ENCODE peak calls at places on chromosomes 5 and 9, in four cellular contexts. Y is HepG2, T is HCT116, K is GM12878. A is an unnamed sample.

GRCh38 chr5:166648736-166649135 is 1642.7 kb upstream of the WWC1 start:
- DNase-seq in Y (no peak), T (no peak), K (no peak), A (no peak)

GRCh38 chr9:129712595-129713524 is 40.0 kb downstream of the PTGES start:
- DNase-seq in Y (no peak), T (no peak), K (no peak), A (no peak)

GRCh38 chr9:128550770-128551651 is 1.4 kb upstream of the SPTAN1 start:
- DNase-seq in Y (no peak), T (no peak), K (no peak), A (peak)

GRCh38 chr5:99063737-99064136 is 134.9 kb upstream of the CHD1 start:
- DNase-seq in Y (no peak), T (no peak), K (no peak), A (no peak)

GRCh38 chr9:108803666-108804065 is 52.1 kb downstream of the ACTL7B start:
- DNase-seq in Y (no peak), T (no peak), K (no peak), A (no peak)

GRCh38 chr5:157915638-157916037 is 56.7 kb upstream of the CLINT1 start:
- DNase-seq in Y (peak), T (no peak), K (no peak), A (no peak)

GRCh38 chr5:171386861-171387254 is 791 bp upstream of the NPM1 start:
- DNase-seq in Y (no peak), T (no peak), K (no peak), A (no peak)

GRCh38 chr5:132785864-132786263 is 8.8 kb upstream of the SEPTIN8 start:
- DNase-seq in Y (no peak), T (no peak), K (no peak), A (no peak)

GRCh38 chr5:158054388-158055092 is 195.6 kb upstream of the CLINT1 start:
- DNase-seq in Y (no peak), T (no peak), K (no peak), A (no peak)

GRCh38 chr5:158979749-158980521 is 119.8 kb downstream of the EBF1 start:
- DNase-seq in Y (no peak), T (no peak), K (no peak), A (no peak)

GRCh38 chr5:36875789-36876388 is 680 bp upstream of the NIPBL start:
- DNase-seq in Y (peak), T (peak), K (peak), A (peak)

GRCh38 chr9:76756273-76756650 is 8.0 kb upstream of the PCA3 start:
- DNase-seq in Y (peak), T (no peak), K (no peak), A (no peak)

DNA sequence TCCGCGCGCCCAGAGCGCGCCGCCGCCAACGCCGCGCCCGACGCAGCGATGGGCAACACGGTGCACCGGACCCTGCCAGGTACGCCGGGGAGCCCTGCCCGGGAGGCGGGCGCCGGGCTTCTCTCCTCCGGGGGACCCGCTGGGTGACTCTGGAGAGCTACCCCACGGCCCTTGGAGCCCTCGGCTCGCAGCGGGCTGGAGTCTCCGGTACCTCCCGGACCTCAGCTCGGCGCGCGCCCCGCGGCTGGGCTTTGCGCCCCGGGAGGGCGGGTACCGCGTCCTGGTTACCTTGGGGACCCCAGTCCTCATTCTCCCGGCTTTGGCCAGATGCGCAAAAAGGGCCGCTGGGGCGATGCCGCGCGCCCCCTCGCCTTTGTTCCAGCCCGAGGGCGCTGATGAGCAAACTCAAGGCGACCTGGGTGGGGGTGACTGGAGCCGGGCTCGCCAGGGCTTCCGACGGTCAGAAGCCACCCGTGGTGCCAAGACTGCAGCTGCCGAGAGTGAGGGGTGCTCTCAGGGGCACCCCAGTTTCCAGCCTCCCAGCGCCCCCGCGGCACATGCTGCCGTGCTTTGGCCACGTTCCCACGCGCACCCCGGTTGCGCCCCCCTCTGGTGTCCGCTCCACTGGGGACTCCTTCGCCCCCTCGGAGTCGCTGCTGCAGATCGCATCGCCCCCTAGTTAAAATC is 439 bp downstream of the NEURL1B start:
- DNase-seq in Y (no peak), T (no peak), K (no peak), A (no peak)
- TF ChIP-seq SRF in Y (no peak), T (no peak), K (no peak), A (no peak)

GRCh38 chr9:133957328-133957727 is 34.8 kb downstream of the VAV2 start:
- DNase-seq in Y (no peak), T (no peak), K (no peak), A (no peak)

GRCh38 chr9:133955821-133956411 is 36.2 kb downstream of the VAV2 start:
- DNase-seq in Y (no peak), T (no peak), K (no peak), A (no peak)

GRCh38 chr9:133958756-133959155 is 33.4 kb downstream of the VAV2 start:
- DNase-seq in Y (no peak), T (no peak), K (no peak), A (no peak)

GRCh38 chr9:133954862-133955529 is 37.1 kb downstream of the VAV2 start:
- DNase-seq in Y (no peak), T (no peak), K (peak), A (no peak)

GRCh38 chr9:133956520-133957076 is 35.5 kb downstream of the VAV2 start:
- DNase-seq in Y (no peak), T (no peak), K (no peak), A (no peak)
- TF ChIP-seq SRF in Y (no peak), T (no peak), K (no peak), A (no peak)

GRCh38 chr5:50969207-50970145 is 303.0 kb downstream of the PARP8 start:
- DNase-seq in Y (no peak), T (no peak), K (no peak), A (no peak)
- TF ChIP-seq SRF in Y (no peak), T (no peak), K (no peak), A (no peak)

GRCh38 chr9:36625006-36625600 is 52.4 kb downstream of the MELK start:
- DNase-seq in Y (no peak), T (peak), K (no peak), A (no peak)

DNA sequence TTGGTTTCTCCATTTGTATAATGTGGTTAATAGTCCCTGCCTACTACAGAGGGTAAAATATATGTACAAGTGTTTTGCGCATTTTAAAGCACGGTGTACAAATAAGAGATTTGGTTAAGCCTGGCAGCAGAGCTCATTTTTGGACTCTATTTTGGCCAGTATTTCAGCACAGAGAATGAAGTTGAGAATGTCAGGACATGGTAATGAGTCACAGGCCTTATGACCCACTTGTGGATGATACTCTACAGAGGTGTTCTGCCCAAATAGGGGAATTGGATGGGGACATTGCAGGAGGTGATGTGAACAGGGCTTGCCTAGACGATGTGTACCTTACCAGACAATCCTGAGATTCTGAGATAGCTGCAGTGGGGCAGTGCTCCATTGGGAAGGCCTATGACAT is 50.6 kb downstream of the MELK start:
- DNase-seq in Y (no peak), T (no peak), K (no peak), A (no peak)
- TF ChIP-seq SRF in Y (no peak), T (no peak), K (no peak), A (no peak)

GRCh38 chr5:127367912-127368468 is 77.4 kb downstream of the MEGF10 start:
- DNase-seq in Y (no peak), T (no peak), K (no peak), A (no peak)
- TF ChIP-seq SRF in Y (no peak), T (no peak), K (no peak), A (no peak)

GRCh38 chr9:136525207-136525606 is 20.6 kb downstream of the NOTCH1 start:
- DNase-seq in Y (no peak), T (no peak), K (no peak), A (no peak)

GRCh38 chr9:136527721-136528710 is 17.8 kb downstream of the NOTCH1 start:
- DNase-seq in Y (no peak), T (no peak), K (no peak), A (peak)

GRCh38 chr9:136526625-136527066 is 19.2 kb downstream of the NOTCH1 start:
- DNase-seq in Y (no peak), T (no peak), K (no peak), A (no peak)

GRCh38 chr9:136527131-136527530 is 18.7 kb downstream of the NOTCH1 start:
- DNase-seq in Y (no peak), T (no peak), K (no peak), A (no peak)

GRCh38 chr9:136525841-136526499 is 19.9 kb downstream of the NOTCH1 start:
- DNase-seq in Y (peak), T (no peak), K (no peak), A (no peak)
- TF ChIP-seq SRF in Y (no peak), T (no peak), K (no peak), A (no peak)

GRCh38 chr5:39148983-39149534 is 70.3 kb downstream of the FYB1 start:
- DNase-seq in Y (peak), T (peak), K (no peak), A (peak)
- TF ChIP-seq SRF in Y (no peak), T (no peak), K (no peak), A (no peak)